ENCODE peak calls at places on chromosome 3, in seven cellular contexts. Y is stomach, O is breast epithelium, R is IMR-90, P is tibial nerve, L is uterus, B is endothelial cell of umbilical vein. G is an unnamed sample.

GRCh38 chr3:123044981-123045763 is 17.6 kb upstream of the SEMA5B start:
- DNase-seq in Y (no peak), O (no peak), R (no peak), P (no peak), L (no peak), B (no peak), G (no peak)

GRCh38 chr3:178170698-178171535 is 365.3 kb upstream of the KCNMB2 start:
- DNase-seq in Y (no peak), O (no peak), R (peak; percentile 86), P (no peak), L (no peak), B (peak; percentile 96), G (peak; percentile 23)

GRCh38 chr3:112200317-112200666 is 67.2 kb upstream of the GCSAM start:
- DNase-seq in Y (no peak), O (no peak), R (no peak), P (no peak), L (no peak), B (no peak), G (no peak)

GRCh38 chr3:72171461-72171860 is 386.5 kb upstream of the PROK2 start:
- DNase-seq in Y (no peak), O (no peak), R (no peak), P (no peak), L (no peak), B (no peak), G (no peak)

GRCh38 chr3:128681277-128681829 is 30.7 kb upstream of the RPN1 start:
- DNase-seq in Y (no peak), O (no peak), R (no peak), P (no peak), L (no peak), B (no peak), G (no peak)

GRCh38 chr3:169931747-169932520 is 20.6 kb downstream of the SAMD7 start:
- DNase-seq in Y (no peak), O (no peak), R (no peak), P (no peak), L (no peak), B (no peak), G (no peak)

GRCh38 chr3:52083556-52084087 is 27.3 kb upstream of the DUSP7 start:
- DNase-seq in Y (no peak), O (no peak), R (no peak), P (no peak), L (no peak), B (no peak), G (no peak)

GRCh38 chr3:4394048-4394447 is 73.0 kb downstream of the SUMF1 start:
- DNase-seq in Y (no peak), O (no peak), R (peak; percentile 28), P (no peak), L (no peak), B (peak; percentile 84), G (no peak)

GRCh38 chr3:167740961-167741587 is 5.6 kb downstream of the SERPINI1 start:
- DNase-seq in Y (no peak), O (no peak), R (peak; percentile 42), P (no peak), L (no peak), B (peak; percentile 47), G (no peak)

GRCh38 chr3:64163019-64163754 is 62.1 kb downstream of the PRICKLE2 start:
- DNase-seq in Y (no peak), O (no peak), R (no peak), P (no peak), L (no peak), B (no peak), G (no peak)

GRCh38 chr3:126886217-126886616 is 96.7 kb upstream of the PLXNA1 start:
- DNase-seq in Y (no peak), O (peak; percentile 0), R (peak; percentile 36), P (no peak), L (no peak), B (peak; percentile 69), G (no peak)

GRCh38 chr3:45927881-45928280 is 15.4 kb upstream of the CXCR6 start:
- DNase-seq in Y (no peak), O (no peak), R (peak; percentile 65), P (no peak), L (no peak), B (no peak), G (no peak)

GRCh38 chr3:159877924-159878323 is 110.7 kb upstream of the IL12A start:
- DNase-seq in Y (no peak), O (no peak), R (peak; percentile 82), P (no peak), L (no peak), B (no peak), G (no peak)

GRCh38 chr3:123397921-123398785 is 50.7 kb downstream of the ADCY5 start:
- DNase-seq in Y (no peak), O (no peak), R (no peak), P (no peak), L (no peak), B (no peak), G (no peak)

GRCh38 chr3:44067431-44067830 is 174.3 kb upstream of the TOPAZ1 start:
- DNase-seq in Y (no peak), O (no peak), R (no peak), P (no peak), L (no peak), B (no peak), G (no peak)

DNA sequence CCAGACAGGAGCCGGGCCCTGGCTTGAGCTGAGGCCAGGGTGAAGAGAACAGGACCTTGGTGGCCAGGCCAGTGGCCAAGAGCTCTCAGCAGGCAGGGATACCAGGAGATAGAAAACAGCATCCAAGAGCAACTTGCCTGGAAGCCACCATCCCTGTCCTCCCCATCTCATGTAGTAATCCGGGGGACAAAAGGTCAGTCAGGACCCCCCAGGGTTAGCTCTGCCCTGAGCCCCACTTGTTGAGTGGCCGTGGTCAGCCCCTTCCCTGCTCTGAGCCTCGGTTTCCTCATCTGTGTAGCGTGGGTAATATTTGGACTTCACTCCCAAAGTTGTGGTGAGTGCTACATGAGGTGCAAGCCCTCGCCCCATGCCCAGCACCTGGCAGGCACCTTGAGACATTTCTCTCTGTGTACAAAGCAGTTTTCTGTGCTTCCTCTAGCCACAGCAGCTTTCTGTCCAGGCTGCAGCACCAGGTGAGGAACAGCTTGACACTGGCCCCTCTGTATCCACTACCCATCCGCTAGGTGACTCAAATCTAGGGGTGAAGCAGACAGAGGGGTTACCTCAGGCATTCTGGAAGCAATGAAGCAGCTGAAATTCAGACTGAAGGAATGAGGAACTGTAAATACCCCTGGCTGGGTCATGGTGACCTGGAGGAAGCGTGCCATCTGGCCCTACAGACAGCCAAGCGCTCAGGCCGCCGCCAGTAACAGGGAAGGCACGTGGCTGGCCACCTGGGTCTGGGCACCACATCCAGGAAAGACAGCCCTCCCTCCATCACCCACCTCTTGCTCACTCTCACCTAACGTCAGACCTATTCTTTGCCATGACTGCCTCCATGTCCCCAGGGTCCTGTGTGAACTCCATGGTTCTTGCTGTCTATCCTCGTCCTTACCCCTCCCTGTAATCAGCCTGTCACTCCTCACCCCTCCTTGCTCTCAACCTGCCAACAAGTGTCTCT is 6.7 kb downstream of the CISH start:
- DNase-seq in Y (peak; percentile 87), O (peak; percentile 86), R (no peak), P (no peak), L (peak; percentile 91), B (no peak), G (peak; percentile 96)
- H3K27ac ChIP-seq in Y (peak overlapping the region; percentile 62), O (peak overlapping the region; percentile 98), R (no peak overlapping the region), P (peak overlapping the region; percentile 96), L (peak overlapping the region; percentile 96), B (no peak overlapping the region), G (peak overlapping the region; percentile 97)

DNA sequence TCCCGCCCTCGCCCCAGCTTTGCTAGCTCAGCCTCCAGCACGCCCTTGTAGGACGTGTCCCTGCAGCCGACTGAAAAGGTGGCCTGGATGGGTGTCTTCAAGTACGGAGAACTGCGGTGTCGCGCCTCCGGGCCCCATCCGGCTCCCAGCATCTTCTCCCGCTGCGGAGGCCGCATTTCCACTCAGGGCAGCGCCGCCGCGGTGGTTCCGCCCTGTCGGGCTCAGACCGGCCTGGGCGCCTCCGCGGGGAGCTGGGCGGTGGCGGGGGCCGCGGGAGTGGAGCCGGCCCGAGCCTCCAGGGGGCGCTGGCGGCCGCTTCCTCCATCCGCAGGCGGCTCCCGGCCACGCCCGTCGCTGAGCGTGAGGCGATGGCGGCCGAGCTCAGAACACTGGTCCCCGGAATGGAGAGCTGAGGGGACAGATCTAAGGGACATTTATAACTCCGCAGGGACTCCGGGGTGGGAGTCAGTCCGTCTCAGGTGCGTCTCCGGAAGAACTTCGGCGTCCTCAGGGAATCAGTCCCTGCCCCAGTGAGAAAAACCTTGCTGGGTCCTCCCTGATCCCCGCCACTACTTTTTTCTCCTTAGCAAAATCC is 13.6 kb upstream of the SMCO1 start:
- DNase-seq in Y (peak; percentile 68), O (no peak), R (peak; percentile 26), P (no peak), L (peak; percentile 68), B (peak; percentile 54), G (peak; percentile 27)
- TF ChIP-seq POLR2A in Y (no peak), O (no peak), R (no peak), P (no peak), L (no peak), B (peak; percentile 61), G (no peak)

DNA sequence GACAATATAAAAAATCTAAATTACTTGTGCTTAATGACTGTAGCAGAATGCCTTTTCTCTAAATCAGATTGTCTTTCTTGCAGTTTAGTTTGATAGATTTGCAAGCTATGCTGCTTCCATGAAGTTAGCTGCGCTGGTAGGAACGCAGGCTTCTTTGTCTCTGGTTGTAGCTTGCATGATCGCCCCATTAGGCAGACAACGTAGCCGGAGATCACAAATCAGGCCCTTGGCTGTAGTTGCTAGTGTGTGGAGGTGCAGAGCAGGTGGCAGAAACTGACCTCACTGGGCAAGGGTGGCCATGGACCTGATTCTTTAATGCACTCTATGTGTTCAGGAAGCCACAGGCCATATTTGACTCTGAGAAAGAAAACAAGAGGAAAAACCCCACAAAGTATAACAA is 6.2 kb downstream of the ZIC1 start:
- DNase-seq in Y (no peak), O (no peak), R (no peak), P (no peak), L (no peak), B (no peak), G (no peak)
- H3K27me3 ChIP-seq in Y (peaks cover 84% of the 10 kb centered on the region), O (peaks cover 7% of the 10 kb centered on the region), R (peaks cover 78% of the 10 kb centered on the region), P (peaks cover 5% of the 10 kb centered on the region), L (peaks cover 97% of the 10 kb centered on the region), B (peaks cover 90% of the 10 kb centered on the region), G (peaks cover 1% of the 10 kb centered on the region)

DNA sequence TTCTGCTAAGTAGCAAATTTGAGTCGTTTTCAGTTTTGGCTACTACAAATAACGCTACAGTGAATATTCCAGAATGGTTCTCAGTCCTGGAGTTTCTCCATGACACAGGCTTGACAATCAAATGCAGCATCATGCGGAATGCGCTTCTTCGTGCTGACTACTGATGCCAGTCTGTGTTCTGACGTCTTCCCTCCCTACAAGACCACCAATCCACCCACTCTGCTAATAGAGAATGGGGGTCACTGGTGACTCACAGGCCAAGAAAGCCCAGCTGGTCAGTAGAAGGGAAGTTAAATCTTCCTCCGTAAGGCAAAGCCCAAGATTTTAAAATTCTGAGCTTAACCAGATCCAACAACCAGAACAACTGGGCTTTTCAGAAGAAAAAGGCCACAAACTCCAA is 115.1 kb downstream of the XXYLT1 start:
- DNase-seq in Y (no peak), O (no peak), R (peak; percentile 63), P (no peak), L (no peak), B (peak; percentile 58), G (no peak)
- H3K27ac ChIP-seq in Y (peak overlapping the region; percentile 87), O (peak overlapping the region; percentile 76), R (peak overlapping the region; percentile 95), P (peak overlapping the region; percentile 55), L (peak overlapping the region; percentile 95), B (peak overlapping the region; percentile 95), G (no peak overlapping the region)

GRCh38 chr3:105367406-105368213 is 901 bp downstream of the ALCAM start:
- DNase-seq in Y (peak; percentile 77), O (peak; percentile 70), R (peak; percentile 70), P (peak; percentile 38), L (peak; percentile 32), B (peak; percentile 67), G (no peak)
- TF ChIP-seq POLR2A in Y (no peak), O (no peak), R (no peak), P (no peak), L (no peak), B (no peak), G (no peak)